ENCODE peak calls at places on chromosomes 5 and 9, in nine cellular contexts. One of them, this sample, is unnamed. For H3K9me3, the result is how much of the 10 kb centered on the place peaks cover.

GRCh38 chr5:159874308-159874707 is 42.0 kb upstream of the ADRA1B start:
- DNase-seq in colonic mucosa: no peak
- DNase-seq in thyroid gland: no peak
- DNase-seq in left lung: no peak
- DNase-seq in psoas muscle: no peak
- DNase-seq in Panc1: no peak
- DNase-seq in heart right ventricle: no peak
- DNase-seq in cardiac muscle cell: no peak
- DNase-seq in HAP-1: no peak
- DNase-seq in this sample: no peak

GRCh38 chr5:8906303-8906967 is 639.4 kb downstream of the SEMA5A start:
- DNase-seq in thyroid gland: no peak
- DNase-seq in left lung: no peak
- DNase-seq in psoas muscle: no peak
- DNase-seq in Panc1: no peak
- DNase-seq in heart right ventricle: no peak
- DNase-seq in colonic mucosa: no peak
- DNase-seq in cardiac muscle cell: peak
- DNase-seq in HAP-1: no peak
- DNase-seq in this sample: no peak

GRCh38 chr5:65721050-65721774 is 697 bp downstream of the SGTB start:
- DNase-seq in colonic mucosa: peak
- DNase-seq in heart right ventricle: peak
- DNase-seq in Panc1: no peak
- DNase-seq in thyroid gland: peak
- DNase-seq in psoas muscle: peak
- DNase-seq in cardiac muscle cell: peak
- DNase-seq in HAP-1: peak
- DNase-seq in left lung: peak
- DNase-seq in this sample: peak

GRCh38 chr9:96135071-96135825 is 166.7 kb downstream of the HSD17B3 start:
- DNase-seq in heart right ventricle: no peak
- DNase-seq in psoas muscle: no peak
- DNase-seq in colonic mucosa: no peak
- DNase-seq in cardiac muscle cell: peak
- DNase-seq in HAP-1: no peak
- DNase-seq in Panc1: no peak
- DNase-seq in thyroid gland: no peak
- DNase-seq in left lung: no peak
- DNase-seq in this sample: no peak

GRCh38 chr5:59540366-59540765 is 353.2 kb downstream of the PDE4D start:
- DNase-seq in cardiac muscle cell: no peak
- DNase-seq in colonic mucosa: no peak
- DNase-seq in left lung: no peak
- DNase-seq in Panc1: no peak
- DNase-seq in thyroid gland: no peak
- DNase-seq in psoas muscle: no peak
- DNase-seq in HAP-1: no peak
- DNase-seq in heart right ventricle: no peak
- DNase-seq in this sample: no peak

GRCh38 chr9:110207071-110207923 is 662 bp downstream of the C9orf152 start:
- DNase-seq in cardiac muscle cell: no peak
- DNase-seq in colonic mucosa: peak
- DNase-seq in psoas muscle: no peak
- DNase-seq in HAP-1: no peak
- DNase-seq in thyroid gland: peak
- DNase-seq in Panc1: no peak
- DNase-seq in left lung: peak
- DNase-seq in heart right ventricle: no peak
- DNase-seq in this sample: no peak

GRCh38 chr9:4741365-4742031 is 496 bp upstream of the AK3 start:
- DNase-seq in psoas muscle: no peak
- DNase-seq in heart right ventricle: peak
- DNase-seq in thyroid gland: peak
- DNase-seq in left lung: peak
- DNase-seq in cardiac muscle cell: peak
- DNase-seq in Panc1: no peak
- DNase-seq in HAP-1: peak
- DNase-seq in colonic mucosa: peak
- DNase-seq in this sample: no peak

GRCh38 chr5:140265845-140266244 is 37.1 kb downstream of the PFDN1 start:
- DNase-seq in Panc1: no peak
- DNase-seq in heart right ventricle: no peak
- DNase-seq in colonic mucosa: no peak
- DNase-seq in cardiac muscle cell: no peak
- DNase-seq in thyroid gland: no peak
- DNase-seq in psoas muscle: no peak
- DNase-seq in left lung: no peak
- DNase-seq in HAP-1: no peak
- DNase-seq in this sample: no peak

DNA sequence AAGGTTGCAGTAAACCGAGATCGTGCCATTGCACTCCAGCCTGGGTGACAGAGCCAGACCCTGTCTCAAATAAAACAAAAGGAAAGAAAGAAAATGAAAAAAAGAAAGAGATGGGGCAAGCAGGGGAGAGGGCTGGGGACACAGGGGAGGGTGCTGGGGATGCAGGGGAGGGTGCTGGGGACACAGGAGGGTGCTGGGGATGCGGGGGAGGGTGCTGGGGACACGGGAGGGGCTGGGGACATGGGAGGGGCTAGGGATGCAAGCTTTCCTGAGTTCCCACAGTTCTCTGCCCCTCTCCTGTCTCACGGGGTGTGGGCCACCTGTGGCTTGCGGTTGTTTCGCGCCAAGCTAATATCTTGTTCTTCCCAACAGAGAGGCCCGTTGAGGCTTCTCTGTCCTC is 7.2 kb downstream of the PDCD6 start:
- DNase-seq in psoas muscle: no peak
- DNase-seq in thyroid gland: no peak
- DNase-seq in cardiac muscle cell: no peak
- DNase-seq in Panc1: no peak
- DNase-seq in colonic mucosa: no peak
- DNase-seq in heart right ventricle: no peak
- DNase-seq in HAP-1: no peak
- DNase-seq in left lung: no peak
- DNase-seq in this sample: no peak
- H3K9me3 ChIP-seq in psoas muscle: under half
- H3K9me3 ChIP-seq in thyroid gland: under half
- H3K9me3 ChIP-seq in cardiac muscle cell: under half
- H3K9me3 ChIP-seq in Panc1: under half
- H3K9me3 ChIP-seq in colonic mucosa: under half
- H3K9me3 ChIP-seq in heart right ventricle: under half
- H3K9me3 ChIP-seq in HAP-1: under half
- H3K9me3 ChIP-seq in left lung: under half
- H3K9me3 ChIP-seq in this sample: under half

DNA sequence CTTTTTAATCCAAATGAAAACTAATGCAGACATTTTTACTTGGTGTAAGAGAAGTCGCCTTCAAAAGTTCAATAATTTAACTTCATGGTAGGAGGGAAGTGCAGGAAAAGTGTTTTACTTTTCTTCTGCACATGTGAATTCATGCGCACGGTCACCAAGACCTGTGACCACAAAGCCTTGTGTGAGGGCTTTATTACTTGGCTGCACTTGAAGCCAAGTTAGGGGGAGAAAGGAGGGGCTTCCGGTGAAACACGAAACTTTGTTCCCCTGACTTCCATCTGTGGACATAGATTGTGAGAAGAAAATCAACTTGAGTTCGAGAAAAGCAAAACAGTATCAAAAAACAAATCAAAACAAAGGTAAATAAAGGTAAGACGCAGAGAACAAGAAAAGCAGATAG is 239.9 kb downstream of the ROR2 start:
- DNase-seq in cardiac muscle cell: no peak
- DNase-seq in left lung: no peak
- DNase-seq in colonic mucosa: no peak
- DNase-seq in heart right ventricle: no peak
- DNase-seq in thyroid gland: no peak
- DNase-seq in HAP-1: no peak
- DNase-seq in psoas muscle: no peak
- DNase-seq in Panc1: no peak
- DNase-seq in this sample: no peak
- H3K9me3 ChIP-seq in cardiac muscle cell: under half
- H3K9me3 ChIP-seq in left lung: under half
- H3K9me3 ChIP-seq in colonic mucosa: under half
- H3K9me3 ChIP-seq in heart right ventricle: under half
- H3K9me3 ChIP-seq in thyroid gland: under half
- H3K9me3 ChIP-seq in HAP-1: under half
- H3K9me3 ChIP-seq in psoas muscle: under half
- H3K9me3 ChIP-seq in Panc1: under half
- H3K9me3 ChIP-seq in this sample: under half

DNA sequence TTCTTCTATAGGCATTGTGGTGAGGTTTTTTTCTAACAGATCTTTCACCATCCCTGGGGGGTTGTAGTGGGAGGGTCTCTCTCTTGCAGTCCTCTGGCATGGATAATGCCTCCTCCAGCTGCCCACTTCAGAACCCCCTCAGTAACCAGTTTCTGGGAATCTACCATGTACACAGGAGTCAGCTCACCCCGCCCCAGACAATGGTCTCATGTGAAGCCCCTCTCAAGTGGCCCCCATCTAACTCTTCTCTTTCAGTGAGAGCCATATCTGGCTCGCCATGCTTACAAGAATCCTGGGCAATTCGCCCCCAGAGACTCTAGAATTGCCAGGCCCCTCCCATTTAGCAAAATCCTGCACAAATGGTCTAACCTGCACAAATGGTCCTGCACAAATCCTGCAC is 144.4 kb upstream of the FSTL4 start:
- DNase-seq in psoas muscle: no peak
- DNase-seq in Panc1: no peak
- DNase-seq in left lung: no peak
- DNase-seq in heart right ventricle: no peak
- DNase-seq in colonic mucosa: no peak
- DNase-seq in cardiac muscle cell: no peak
- DNase-seq in thyroid gland: no peak
- DNase-seq in HAP-1: no peak
- DNase-seq in this sample: no peak
- H3K9me3 ChIP-seq in psoas muscle: under half
- H3K9me3 ChIP-seq in Panc1: under half
- H3K9me3 ChIP-seq in left lung: under half
- H3K9me3 ChIP-seq in heart right ventricle: under half
- H3K9me3 ChIP-seq in colonic mucosa: under half
- H3K9me3 ChIP-seq in cardiac muscle cell: under half
- H3K9me3 ChIP-seq in thyroid gland: under half
- H3K9me3 ChIP-seq in HAP-1: under half
- H3K9me3 ChIP-seq in this sample: under half

GRCh38 chr9:37348917-37349316 is 73.6 kb upstream of the GRHPR start:
- DNase-seq in thyroid gland: no peak
- DNase-seq in Panc1: no peak
- DNase-seq in cardiac muscle cell: no peak
- DNase-seq in colonic mucosa: no peak
- DNase-seq in HAP-1: no peak
- DNase-seq in psoas muscle: no peak
- DNase-seq in left lung: no peak
- DNase-seq in heart right ventricle: no peak
- DNase-seq in this sample: no peak

GRCh38 chr9:37350486-37351190 is 71.9 kb upstream of the GRHPR start:
- DNase-seq in Panc1: no peak
- DNase-seq in heart right ventricle: no peak
- DNase-seq in HAP-1: no peak
- DNase-seq in psoas muscle: no peak
- DNase-seq in colonic mucosa: no peak
- DNase-seq in thyroid gland: no peak
- DNase-seq in cardiac muscle cell: peak
- DNase-seq in left lung: no peak
- DNase-seq in this sample: no peak

GRCh38 chr9:37353791-37354190 is 68.7 kb upstream of the GRHPR start:
- DNase-seq in HAP-1: no peak
- DNase-seq in Panc1: no peak
- DNase-seq in left lung: no peak
- DNase-seq in thyroid gland: no peak
- DNase-seq in psoas muscle: no peak
- DNase-seq in cardiac muscle cell: peak
- DNase-seq in colonic mucosa: no peak
- DNase-seq in heart right ventricle: no peak
- DNase-seq in this sample: no peak
- H3K9me3 ChIP-seq in HAP-1: under half
- H3K9me3 ChIP-seq in Panc1: under half
- H3K9me3 ChIP-seq in left lung: under half
- H3K9me3 ChIP-seq in thyroid gland: under half
- H3K9me3 ChIP-seq in psoas muscle: under half
- H3K9me3 ChIP-seq in cardiac muscle cell: under half
- H3K9me3 ChIP-seq in colonic mucosa: under half
- H3K9me3 ChIP-seq in heart right ventricle: under half
- H3K9me3 ChIP-seq in this sample: under half

DNA sequence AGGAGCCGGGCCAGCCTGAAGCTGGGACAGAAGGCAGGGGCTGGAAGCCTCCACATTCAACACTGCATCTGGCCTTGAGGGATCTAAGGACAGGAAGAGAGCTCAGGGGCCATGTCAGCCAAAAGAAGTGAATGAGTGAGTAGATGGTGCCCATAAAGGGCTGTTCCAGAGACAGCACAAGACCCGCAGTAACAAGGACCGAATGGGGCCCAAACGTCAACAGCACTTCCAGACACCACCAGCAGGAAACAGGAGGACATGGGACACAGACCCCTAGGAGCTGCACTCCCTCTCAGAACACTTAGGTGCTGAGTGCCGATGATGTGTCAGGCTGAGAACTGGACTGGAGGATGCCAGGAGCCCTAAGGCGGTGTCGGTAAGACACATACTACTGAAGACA is 114.8 kb upstream of the FAM120A start:
- DNase-seq in left lung: no peak
- DNase-seq in cardiac muscle cell: no peak
- DNase-seq in psoas muscle: no peak
- DNase-seq in thyroid gland: no peak
- DNase-seq in colonic mucosa: no peak
- DNase-seq in heart right ventricle: no peak
- DNase-seq in Panc1: no peak
- DNase-seq in HAP-1: no peak
- DNase-seq in this sample: no peak
- H3K9me3 ChIP-seq in left lung: under half
- H3K9me3 ChIP-seq in cardiac muscle cell: under half
- H3K9me3 ChIP-seq in psoas muscle: under half
- H3K9me3 ChIP-seq in thyroid gland: under half
- H3K9me3 ChIP-seq in colonic mucosa: under half
- H3K9me3 ChIP-seq in heart right ventricle: under half
- H3K9me3 ChIP-seq in Panc1: under half
- H3K9me3 ChIP-seq in HAP-1: under half
- H3K9me3 ChIP-seq in this sample: under half

DNA sequence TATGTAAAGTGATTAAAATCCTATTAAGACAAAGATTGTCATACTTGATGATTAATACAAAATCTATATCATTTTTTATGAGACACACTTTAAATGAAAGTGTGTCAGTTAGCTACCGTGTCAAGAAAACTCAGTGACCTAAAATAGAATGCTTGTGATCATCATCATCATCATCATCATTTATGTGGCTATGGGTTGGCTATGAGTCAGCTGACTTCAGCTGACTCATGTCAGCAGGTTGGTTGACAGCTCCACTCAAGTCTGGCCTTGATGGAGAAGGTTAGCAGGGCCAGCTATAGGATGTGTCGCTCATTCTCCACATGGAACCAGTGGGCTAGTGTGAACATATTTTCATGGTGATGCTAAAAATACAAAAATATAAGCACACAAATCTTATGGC is 43.8 kb upstream of the ZNF300 start:
- DNase-seq in cardiac muscle cell: no peak
- DNase-seq in thyroid gland: no peak
- DNase-seq in HAP-1: no peak
- DNase-seq in left lung: no peak
- DNase-seq in colonic mucosa: no peak
- DNase-seq in psoas muscle: no peak
- DNase-seq in Panc1: no peak
- DNase-seq in heart right ventricle: no peak
- DNase-seq in this sample: no peak
- H3K9me3 ChIP-seq in cardiac muscle cell: under half
- H3K9me3 ChIP-seq in thyroid gland: under half
- H3K9me3 ChIP-seq in HAP-1: under half
- H3K9me3 ChIP-seq in left lung: half or more
- H3K9me3 ChIP-seq in colonic mucosa: under half
- H3K9me3 ChIP-seq in psoas muscle: half or more
- H3K9me3 ChIP-seq in Panc1: half or more
- H3K9me3 ChIP-seq in heart right ventricle: half or more
- H3K9me3 ChIP-seq in this sample: half or more

This sample was measured in spleen.